ENCODE peak calls at places on chromosomes 4 and X, in eight cellular contexts. U is BE2C; V is hypothalamus; A is kidney; N is Ammon's horn; X is lower leg skin; Q is stimulated activated CD4-positive, alpha-beta T cell treated with anti-CD3 and anti-CD28 coated beads, Interleukin-15, amount 100 ng/mL, for 24 hours; Z is SK-MEL-5. W is an unnamed sample.

GRCh38 chr4:22485751-22486150 is 30.1 kb downstream of the ADGRA3 start:
- DNase-seq in N (no peak), V (no peak), A (no peak), U (no peak), Q (no peak), Z (no peak), X (no peak), W (peak)

GRCh38 chr4:48295116-48295515 is 25.5 kb upstream of the TEC start:
- DNase-seq in N (no peak), X (no peak), U (no peak), Q (no peak), A (no peak), Z (no peak), V (no peak), W (no peak)

GRCh38 chrX:78199851-78200250 is 60.4 kb upstream of the TAF9B start:
- DNase-seq in V (no peak), A (no peak), Z (peak), U (no peak), N (peak), Q (peak), X (no peak), W (no peak)

GRCh38 chr4:78190078-78190477 is 133.0 kb downstream of the FRAS1 start:
- DNase-seq in X (no peak), Z (no peak), Q (no peak), V (no peak), N (no peak), A (no peak), U (no peak), W (no peak)

GRCh38 chrX:23797371-23798128 is 14.6 kb downstream of the SAT1 start:
- DNase-seq in U (no peak), Z (no peak), A (no peak), V (no peak), Q (no peak), N (no peak), X (no peak), W (no peak)

GRCh38 chr4:73853246-73853704 is at the start of gene PF4V1:
- DNase-seq in V (no peak), N (no peak), A (peak), X (no peak), Q (no peak), U (no peak), Z (no peak), W (peak)

GRCh38 chr4:53576676-53577372 is 14.5 kb downstream of the LNX1 start:
- DNase-seq in Q (no peak), V (no peak), A (no peak), X (no peak), N (no peak), Z (no peak), U (no peak), W (no peak)

GRCh38 chrX:150935466-150935865 is 37.0 kb upstream of the CD99L2 start:
- DNase-seq in V (no peak), Z (no peak), A (peak), U (no peak), Q (no peak), N (no peak), X (no peak), W (no peak)

GRCh38 chrX:99603076-99603814 is 806.8 kb downstream of the PCDH19 start:
- DNase-seq in U (no peak), Z (no peak), N (no peak), V (no peak), Q (no peak), A (no peak), X (no peak), W (no peak)

GRCh38 chr4:25457053-25457715 is 80.1 kb downstream of the ANAPC4 start:
- DNase-seq in V (no peak), U (no peak), Z (no peak), A (no peak), N (no peak), Q (no peak), X (no peak), W (no peak)

GRCh38 chr4:7747556-7747955 is 192.1 kb downstream of the AFAP1 start:
- DNase-seq in N (no peak), Q (no peak), V (no peak), X (no peak), U (no peak), Z (no peak), A (no peak), W (peak)

GRCh38 chrX:134542485-134542884 is 82.5 kb downstream of the HPRT1 start:
- DNase-seq in Z (no peak), Q (no peak), V (no peak), X (no peak), N (no peak), A (no peak), U (no peak), W (peak)

GRCh38 chrX:16842684-16843083 is 27.5 kb downstream of the RBBP7 start:
- DNase-seq in N (no peak), Z (no peak), A (no peak), X (no peak), Q (no peak), V (no peak), U (no peak), W (no peak)

GRCh38 chr4:120156115-120156718 is 89.6 kb upstream of the MAD2L1 start:
- DNase-seq in Z (peak), X (no peak), Q (peak), U (peak), N (peak), V (no peak), A (no peak), W (peak)

GRCh38 chr4:112403072-112403945 is 106.1 kb downstream of the ALPK1 start:
- DNase-seq in V (no peak), N (peak), Q (no peak), U (no peak), A (no peak), Z (no peak), X (no peak), W (no peak)

W was measured in SJCRH30.